ENCODE peak calls at places on chromosomes 11 and 22, in eight cellular contexts. D is lung, W is tibial artery, M is caudate nucleus, T is COLO829, C is thoracic aorta, Z is NCI-H2227 treated with DMSO at 0.1 percent for 48 hours, G is NCI-H1930. R is an unnamed sample.

GRCh38 chr11:24153337-24153736 is 343.5 kb upstream of the LUZP2 start:
- DNase-seq in D (no peak), W (no peak), M (no peak), T (no peak), C (no peak), Z (no peak), G (no peak), R (no peak)

GRCh38 chr11:75437966-75438659 is 5.1 kb upstream of the KLHL35 start:
- DNase-seq in D (no peak), W (no peak), M (no peak), T (no peak), C (no peak), Z (no peak), G (no peak), R (no peak)

GRCh38 chr11:3169235-3169951 is 4.3 kb upstream of the OSBPL5 start:
- DNase-seq in D (no peak), W (peak; percentile 73), M (no peak), T (no peak), C (no peak), Z (no peak), G (no peak), R (no peak)

GRCh38 chr11:103668859-103669258 is 367.6 kb upstream of the DDI1 start:
- DNase-seq in D (no peak), W (no peak), M (no peak), T (no peak), C (no peak), Z (no peak), G (no peak), R (no peak)

GRCh38 chr11:100585728-100586127 is 101.4 kb upstream of the ARHGAP42 start:
- DNase-seq in D (no peak), W (peak; percentile 34), M (no peak), T (no peak), C (no peak), Z (no peak), G (no peak), R (no peak)

GRCh38 chr22:47071078-47071811 is 308.8 kb downstream of the TBC1D22A start:
- DNase-seq in D (no peak), W (no peak), M (no peak), T (no peak), C (no peak), Z (no peak), G (no peak), R (no peak)

GRCh38 chr22:31279821-31280496 is 12.3 kb downstream of the PIK3IP1 start:
- DNase-seq in D (no peak), W (no peak), M (no peak), T (no peak), C (no peak), Z (no peak), G (no peak), R (no peak)

GRCh38 chr11:12090761-12091261 is 19.6 kb upstream of the MICAL2 start:
- DNase-seq in D (peak; percentile 82), W (peak; percentile 11), M (no peak), T (no peak), C (no peak), Z (no peak), G (no peak), R (no peak)

GRCh38 chr11:68264244-68264643 is 7.5 kb downstream of the C11orf24 start:
- DNase-seq in D (no peak), W (no peak), M (no peak), T (no peak), C (no peak), Z (no peak), G (no peak), R (no peak)

GRCh38 chr11:7665473-7666291 is 7.6 kb downstream of the CYB5R2 start:
- DNase-seq in D (peak; percentile 88), W (peak; percentile 63), M (peak; percentile 28), T (peak; percentile 87), C (peak; percentile 19), Z (peak; percentile 26), G (peak; percentile 47), R (peak; percentile 32)